ENCODE peak calls at places on chromosome 16, in ten cellular contexts. X is neural progenitor cell; H is effector CD4-positive, alpha-beta T cell; V is natural killer cell treated with Interleukin-12 subunit alpha and Interleukin-12 subunit beta and Interleukin-15 and Interleukin-18, amount 100 ng/mL, for 72 hours; W is activated CD8-positive, alpha-beta memory T cell treated with anti-CD3 and anti-CD28 coated beads for 4 hours; S is NCI-H1092 treated with DMSO at 0.1 percent for 48 hours; P is AG20443; C is progenitor cell of endocrine pancreas; M is fibroblast of mammary gland; J is stimulated activated CD4-positive, alpha-beta T cell treated with anti-CD3 and anti-CD28 coated beads, Interleukin-15, amount 100 ng/mL, for 1 hour. L is an unnamed sample.

GRCh38 chr16:11354733-11355574 is 9.7 kb downstream of the RMI2 start:
- DNase-seq in X (no peak), H (peak), V (peak), W (peak), S (no peak), P (no peak), C (no peak), M (peak), J (peak), L (peak)

GRCh38 chr16:53968896-53969295 is 264.9 kb downstream of the FTO start:
- DNase-seq in X (no peak), H (no peak), V (no peak), W (no peak), S (no peak), P (no peak), C (no peak), M (peak), J (no peak), L (no peak)

GRCh38 chr16:29852654-29853053 is 10.4 kb downstream of the CDIPT start:
- DNase-seq in X (no peak), H (no peak), V (no peak), W (no peak), S (no peak), P (peak), C (no peak), M (peak), J (no peak), L (no peak)

GRCh38 chr16:86723699-86724098 is 145.3 kb downstream of the FOXL1 start:
- DNase-seq in X (peak), H (no peak), V (no peak), W (no peak), S (no peak), P (no peak), C (no peak), M (no peak), J (no peak), L (no peak)

GRCh38 chr16:88731699-88732098 is 25.4 kb downstream of the CTU2 start:
- DNase-seq in X (no peak), H (no peak), V (no peak), W (no peak), S (no peak), P (peak), C (no peak), M (no peak), J (no peak), L (no peak)

GRCh38 chr16:72471317-72471716 is 299.4 kb upstream of the PMFBP1 start:
- DNase-seq in X (no peak), H (no peak), V (no peak), W (no peak), S (no peak), P (no peak), C (no peak), M (no peak), J (no peak), L (no peak)

GRCh38 chr16:85902366-85903155 is 3.6 kb downstream of the IRF8 start:
- DNase-seq in X (peak), H (no peak), V (peak), W (peak), S (no peak), P (no peak), C (no peak), M (no peak), J (no peak), L (peak)

GRCh38 chr16:58366247-58367031 is 25.8 kb upstream of the GINS3 start:
- DNase-seq in X (no peak), H (no peak), V (no peak), W (no peak), S (no peak), P (no peak), C (no peak), M (peak), J (no peak), L (no peak)